ENCODE peak calls at places on chromosomes 4 and X, in nine cellular contexts. N is fibroblast of mammary gland, A is ascending aorta, K is Peyer's patch, D is choroid plexus epithelial cell, C is skeletal muscle cell, O is AG04450, V is fibroblast of lung, P is aorta. F is an unnamed sample.

GRCh38 chr4:153535735-153536494 is 69.8 kb downstream of the TMEM131L start:
- DNase-seq in P (no peak), C (no peak), D (no peak), V (no peak), K (no peak), N (no peak), O (no peak), A (no peak), F (peak; percentile 36)

GRCh38 chr4:120052840-120053239 is 13.8 kb downstream of the MAD2L1 start:
- DNase-seq in D (peak; percentile 100), A (peak; percentile 63), V (peak; percentile 94), P (peak; percentile 82), O (peak; percentile 95), N (peak; percentile 98), C (peak; percentile 99), K (peak; percentile 49), F (peak; percentile 99)

GRCh38 chr4:1201851-1202525 is 29.6 kb upstream of the SPON2 start:
- DNase-seq in K (peak; percentile 95), P (peak; percentile 77), D (peak; percentile 93), V (peak; percentile 73), O (peak; percentile 86), C (peak; percentile 91), A (no peak), N (peak; percentile 98), F (peak; percentile 90)

GRCh38 chr4:32929738-32930688 is 2209.8 kb downstream of the PCDH7 start:
- DNase-seq in A (no peak), N (no peak), C (no peak), D (peak; percentile 2), V (no peak), P (no peak), O (no peak), K (no peak), F (no peak)

GRCh38 chr4:183659029-183659870 is at the start of the genes RWDD4 and TRAPPC11:
- DNase-seq in P (peak; percentile 99), O (peak; percentile 97), N (peak; percentile 99), D (peak; percentile 99), V (peak; percentile 100), A (peak; percentile 91), K (peak; percentile 99), C (peak; percentile 98), F (peak; percentile 99)

GRCh38 chr4:123856689-123857545 is 460.3 kb downstream of the SPRY1 start:
- DNase-seq in D (peak; percentile 69), O (no peak), C (no peak), V (peak; percentile 54), P (no peak), N (peak; percentile 52), K (peak; percentile 57), A (no peak), F (peak; percentile 65)

GRCh38 chrX:136115124-136115908 is 32.0 kb upstream of the FHL1 start:
- DNase-seq in C (no peak), P (no peak), K (no peak), D (peak; percentile 60), A (no peak), O (no peak), V (peak; percentile 29), N (peak; percentile 37), F (no peak)

GRCh38 chrX:68685722-68686683 is 38.5 kb downstream of the STARD8 start:
- DNase-seq in P (peak; percentile 77), N (peak; percentile 85), A (no peak), D (peak; percentile 65), V (peak; percentile 63), O (peak; percentile 49), K (no peak), C (no peak), F (peak; percentile 82)

GRCh38 chr4:48016141-48017107 is at the start of the genes CNGA1 and NIPAL1:
- DNase-seq in K (peak; percentile 92), C (no peak), V (peak; percentile 69), A (no peak), P (peak; percentile 90), O (no peak), N (peak; percentile 42), D (peak; percentile 58), F (peak; percentile 65)
- H3K4me3 ChIP-seq in K (peak within 1 kb of the TSS; percentile 69), C (peak within 1 kb of the TSS; percentile 78), V (peak within 1 kb of the TSS; percentile 65), A (peak within 1 kb of the TSS; percentile 69), P (peak within 1 kb of the TSS; percentile 51), O (peak within 1 kb of the TSS; percentile 63), N (peak within 1 kb of the TSS; percentile 68), D (peak within 1 kb of the TSS; percentile 78), F (peak within 1 kb of the TSS; percentile 64)

DNA sequence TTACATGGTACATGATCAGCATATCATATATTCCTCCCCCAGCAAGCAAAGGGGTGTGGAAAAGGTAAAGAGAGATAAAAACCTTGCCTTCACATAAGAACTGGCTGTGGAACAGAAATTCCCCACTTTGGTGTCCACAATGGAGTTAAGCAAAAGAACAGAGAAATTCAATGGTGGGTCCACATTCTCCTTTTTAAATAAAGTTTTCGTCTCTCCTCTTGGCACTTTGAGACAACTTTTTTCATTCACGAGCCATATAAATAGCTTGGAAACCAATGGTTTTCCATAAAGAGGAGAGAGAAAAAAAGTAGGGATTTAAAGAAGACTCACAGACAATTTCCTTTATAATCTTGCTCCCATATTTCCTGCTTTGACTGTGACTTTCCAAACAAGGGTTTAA is 148.1 kb downstream of the TSPAN5 start:
- DNase-seq in V (no peak), C (no peak), P (no peak), N (no peak), A (no peak), O (no peak), K (no peak), D (no peak), F (no peak)
- H3K4me3 ChIP-seq in V (peak overlapping the region; percentile 11), C (no peak overlapping the region), P (no peak overlapping the region), N (no peak overlapping the region), A (no peak overlapping the region), O (no peak overlapping the region), K (no peak overlapping the region), D (no peak overlapping the region), F (no peak overlapping the region)

DNA sequence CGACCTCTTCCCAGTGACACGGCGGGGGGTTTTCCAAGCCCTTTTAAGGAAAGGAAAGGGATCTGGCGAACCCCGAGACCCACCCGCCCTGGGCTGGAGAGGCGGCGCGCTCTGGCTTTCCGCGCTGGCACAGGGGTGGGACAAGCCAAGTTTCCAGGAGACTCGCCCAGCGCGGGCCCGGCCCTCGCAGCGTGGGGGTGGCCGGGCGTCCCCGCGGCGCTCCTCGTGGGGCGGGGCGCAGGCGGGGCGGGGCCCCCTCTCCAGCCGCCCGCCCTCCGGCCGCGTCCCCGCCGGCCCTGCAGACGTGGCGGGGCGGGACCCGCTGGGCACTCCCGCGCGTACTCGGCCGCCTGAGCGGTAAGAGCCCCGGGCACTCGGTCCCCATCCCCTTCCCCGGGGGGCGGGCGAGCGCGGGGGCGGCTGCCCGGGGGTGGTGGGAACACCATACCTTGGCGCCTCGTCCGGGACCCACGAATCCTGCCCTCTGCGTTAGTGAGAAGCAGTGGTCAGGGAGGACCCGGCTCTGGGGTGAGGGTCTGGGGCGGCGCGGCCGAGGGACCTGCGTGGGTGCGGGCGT is at the start of gene FAM114A1:
- DNase-seq in A (no peak), C (peak; percentile 68), D (peak; percentile 80), K (peak; percentile 86), P (peak; percentile 95), N (peak; percentile 68), V (peak; percentile 83), O (no peak), F (peak; percentile 78)
- H3K4me3 ChIP-seq in A (peak within 1 kb of the TSS; percentile 83), C (peak within 1 kb of the TSS; percentile 88), D (peak within 1 kb of the TSS; percentile 94), K (peak within 1 kb of the TSS; percentile 65), P (peak within 1 kb of the TSS; percentile 96), N (peak within 1 kb of the TSS; percentile 83), V (peak within 1 kb of the TSS; percentile 92), O (peak within 1 kb of the TSS; percentile 97), F (peak within 1 kb of the TSS; percentile 93)

GRCh38 chr4:169266661-169267060 is 4.1 kb downstream of the SH3RF1 start:
- DNase-seq in V (no peak), D (no peak), N (no peak), A (no peak), C (no peak), K (no peak), P (no peak), O (no peak), F (no peak)
- H3K4me3 ChIP-seq in V (peak overlapping the region; percentile 89), D (no peak overlapping the region), N (no peak overlapping the region), A (peak overlapping the region; percentile 9), C (no peak overlapping the region), K (no peak overlapping the region), P (no peak overlapping the region), O (no peak overlapping the region), F (no peak overlapping the region)

DNA sequence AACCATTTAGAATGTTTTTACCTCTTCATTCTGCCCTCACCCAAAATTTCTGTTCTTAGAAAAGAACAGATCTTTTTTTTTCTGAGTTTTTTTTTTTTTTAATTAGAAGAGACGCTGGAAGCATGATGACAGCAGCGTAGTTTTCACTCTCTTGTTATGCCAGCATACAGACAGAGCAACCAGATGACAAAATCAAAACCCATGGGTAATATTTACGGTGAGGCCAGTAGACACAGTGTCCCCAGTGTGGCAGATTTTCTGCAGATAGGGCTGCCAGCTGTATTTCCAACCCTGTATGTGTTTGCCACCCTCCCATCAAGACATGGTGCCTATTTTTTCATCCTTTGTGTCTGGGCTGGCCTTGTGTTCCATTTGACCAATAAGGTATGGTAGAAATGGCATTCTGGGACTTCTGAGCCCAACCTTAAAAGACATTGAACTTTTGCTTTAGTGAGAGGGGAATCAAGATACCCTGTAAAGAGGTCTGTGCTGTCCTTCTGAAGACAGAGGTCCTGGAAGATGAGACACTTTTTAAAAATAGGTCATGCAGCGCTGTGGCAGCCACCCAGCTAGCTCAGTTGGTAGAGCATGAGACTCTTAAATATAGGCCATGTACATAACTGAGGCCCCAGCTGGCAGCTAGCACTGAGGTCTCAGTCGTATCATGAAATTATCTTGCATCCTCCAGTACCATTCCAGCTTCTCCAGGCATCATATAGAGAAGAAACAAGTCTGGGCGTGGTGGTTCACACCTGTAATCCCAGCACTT is 6.7 kb upstream of the ZNF41 start:
- DNase-seq in C (no peak), P (no peak), O (no peak), D (no peak), N (no peak), V (no peak), A (no peak), K (no peak), F (no peak)
- H3K4me3 ChIP-seq in C (no peak overlapping the region), P (no peak overlapping the region), O (no peak overlapping the region), D (no peak overlapping the region), N (no peak overlapping the region), V (no peak overlapping the region), A (no peak overlapping the region), K (no peak overlapping the region), F (no peak overlapping the region)

DNA sequence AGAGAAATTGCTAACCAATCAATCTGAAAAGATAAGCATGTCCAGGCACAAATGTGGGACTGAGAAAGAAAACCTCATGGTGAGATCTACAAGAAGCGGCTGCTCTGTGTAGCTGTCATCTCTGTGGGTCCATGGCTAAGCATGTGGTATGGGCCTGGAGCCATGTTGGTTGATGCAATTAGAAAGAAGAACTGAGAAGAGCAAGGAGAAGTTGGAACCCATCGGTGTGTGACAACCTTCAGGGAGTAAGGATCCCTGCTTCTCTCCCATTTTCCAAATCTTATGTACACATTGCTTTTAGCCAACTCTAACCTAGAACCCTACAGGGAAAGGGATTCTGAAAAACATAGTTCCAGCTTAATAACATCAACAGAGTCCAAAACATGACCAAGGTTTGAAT is 890.2 kb downstream of the FSTL5 start:
- DNase-seq in P (no peak), C (no peak), N (no peak), V (no peak), K (no peak), D (no peak), O (no peak), A (no peak), F (no peak)
- H3K4me3 ChIP-seq in P (no peak overlapping the region), C (no peak overlapping the region), N (no peak overlapping the region), V (no peak overlapping the region), K (no peak overlapping the region), D (no peak overlapping the region), O (no peak overlapping the region), A (no peak overlapping the region), F (no peak overlapping the region)